ENCODE peak calls at places on chromosomes 2 and 18, in nine cellular contexts. One of them, this sample, is unnamed.

GRCh38 chr2:237465515-237466227 is 21.4 kb upstream of the MLPH start:
- DNase-seq in glutamatergic neuron: no peak
- DNase-seq in ecto neural progenitor cell: no peak
- DNase-seq in GM23248: peak
- DNase-seq in IMR-90: peak
- DNase-seq in GM13977: no peak
- DNase-seq in nephron progenitor cell: no peak
- DNase-seq in CD8-positive, alpha-beta T cell: no peak
- DNase-seq in activated T-helper 1 cell treated with anti-CD3 and anti-CD28 coated beads, Interleukin-2, amount 50 U/mL, for 16 hours: no peak
- DNase-seq in this sample: no peak

GRCh38 chr18:28065031-28065792 is 111.7 kb downstream of the CDH2 start:
- DNase-seq in nephron progenitor cell: no peak
- DNase-seq in activated T-helper 1 cell treated with anti-CD3 and anti-CD28 coated beads, Interleukin-2, amount 50 U/mL, for 16 hours: no peak
- DNase-seq in CD8-positive, alpha-beta T cell: no peak
- DNase-seq in IMR-90: peak
- DNase-seq in GM13977: no peak
- DNase-seq in ecto neural progenitor cell: no peak
- DNase-seq in glutamatergic neuron: no peak
- DNase-seq in GM23248: peak
- DNase-seq in this sample: no peak

GRCh38 chr2:176709541-176709951 is 440.3 kb downstream of the MTX2 start:
- DNase-seq in activated T-helper 1 cell treated with anti-CD3 and anti-CD28 coated beads, Interleukin-2, amount 50 U/mL, for 16 hours: no peak
- DNase-seq in GM23248: peak
- DNase-seq in ecto neural progenitor cell: no peak
- DNase-seq in glutamatergic neuron: peak
- DNase-seq in CD8-positive, alpha-beta T cell: no peak
- DNase-seq in nephron progenitor cell: no peak
- DNase-seq in GM13977: no peak
- DNase-seq in IMR-90: no peak
- DNase-seq in this sample: no peak

GRCh38 chr2:100222844-100223243 is 80.5 kb upstream of the AFF3 start:
- DNase-seq in GM13977: no peak
- DNase-seq in activated T-helper 1 cell treated with anti-CD3 and anti-CD28 coated beads, Interleukin-2, amount 50 U/mL, for 16 hours: no peak
- DNase-seq in glutamatergic neuron: no peak
- DNase-seq in GM23248: no peak
- DNase-seq in nephron progenitor cell: no peak
- DNase-seq in CD8-positive, alpha-beta T cell: no peak
- DNase-seq in IMR-90: no peak
- DNase-seq in ecto neural progenitor cell: no peak
- DNase-seq in this sample: peak

GRCh38 chr2:144430722-144431163 is 89.2 kb downstream of the ZEB2 start:
- DNase-seq in glutamatergic neuron: no peak
- DNase-seq in nephron progenitor cell: peak
- DNase-seq in CD8-positive, alpha-beta T cell: no peak
- DNase-seq in ecto neural progenitor cell: no peak
- DNase-seq in GM23248: peak
- DNase-seq in GM13977: peak
- DNase-seq in IMR-90: peak
- DNase-seq in activated T-helper 1 cell treated with anti-CD3 and anti-CD28 coated beads, Interleukin-2, amount 50 U/mL, for 16 hours: no peak
- DNase-seq in this sample: no peak

GRCh38 chr18:73235491-73235890 is 367.7 kb upstream of the NETO1 start:
- DNase-seq in nephron progenitor cell: no peak
- DNase-seq in ecto neural progenitor cell: no peak
- DNase-seq in GM13977: peak
- DNase-seq in GM23248: peak
- DNase-seq in glutamatergic neuron: no peak
- DNase-seq in IMR-90: peak
- DNase-seq in activated T-helper 1 cell treated with anti-CD3 and anti-CD28 coated beads, Interleukin-2, amount 50 U/mL, for 16 hours: no peak
- DNase-seq in CD8-positive, alpha-beta T cell: no peak
- DNase-seq in this sample: peak

GRCh38 chr18:57627488-57627887 is 5.9 kb upstream of the NARS1 start:
- DNase-seq in CD8-positive, alpha-beta T cell: no peak
- DNase-seq in GM13977: no peak
- DNase-seq in activated T-helper 1 cell treated with anti-CD3 and anti-CD28 coated beads, Interleukin-2, amount 50 U/mL, for 16 hours: no peak
- DNase-seq in GM23248: peak
- DNase-seq in ecto neural progenitor cell: no peak
- DNase-seq in IMR-90: peak
- DNase-seq in glutamatergic neuron: no peak
- DNase-seq in nephron progenitor cell: no peak
- DNase-seq in this sample: no peak

GRCh38 chr18:80145191-80145799 is 36.2 kb downstream of the ADNP2 start:
- DNase-seq in nephron progenitor cell: no peak
- DNase-seq in glutamatergic neuron: no peak
- DNase-seq in activated T-helper 1 cell treated with anti-CD3 and anti-CD28 coated beads, Interleukin-2, amount 50 U/mL, for 16 hours: no peak
- DNase-seq in IMR-90: peak
- DNase-seq in GM23248: peak
- DNase-seq in ecto neural progenitor cell: no peak
- DNase-seq in GM13977: no peak
- DNase-seq in CD8-positive, alpha-beta T cell: no peak
- DNase-seq in this sample: no peak